ENCODE peak calls at places on chromosomes 13 and 19, in nine cellular contexts. One of them, this sample, is unnamed.

GRCh38 chr13:20546559-20546958 is 20.4 kb upstream of the IFT88 start:
- DNase-seq in HL-60: peak; percentile 60
- DNase-seq in upper lobe of left lung: no peak
- DNase-seq in stomach: no peak
- DNase-seq in sigmoid colon: no peak
- DNase-seq in spleen: no peak
- DNase-seq in breast epithelium: no peak
- DNase-seq in HCT116: no peak
- DNase-seq in GM23338: no peak
- DNase-seq in this sample: no peak

GRCh38 chr19:18408053-18408476 is 10.6 kb upstream of the LRRC25 start:
- DNase-seq in HL-60: peak; percentile 49
- DNase-seq in upper lobe of left lung: peak; percentile 77
- DNase-seq in stomach: peak; percentile 74
- DNase-seq in sigmoid colon: no peak
- DNase-seq in spleen: peak; percentile 84
- DNase-seq in breast epithelium: no peak
- DNase-seq in HCT116: no peak
- DNase-seq in GM23338: peak; percentile 81
- DNase-seq in this sample: no peak

GRCh38 chr19:16382775-16383543 is 58.3 kb downstream of the KLF2 start:
- DNase-seq in HL-60: peak; percentile 69
- DNase-seq in upper lobe of left lung: peak; percentile 79
- DNase-seq in stomach: peak; percentile 82
- DNase-seq in sigmoid colon: peak; percentile 95
- DNase-seq in spleen: peak; percentile 93
- DNase-seq in breast epithelium: peak; percentile 84
- DNase-seq in HCT116: peak; percentile 56
- DNase-seq in GM23338: peak; percentile 91
- DNase-seq in this sample: no peak

GRCh38 chr13:112116187-112116950 is 49.4 kb downstream of the SOX1 start:
- DNase-seq in HL-60: no peak
- DNase-seq in upper lobe of left lung: no peak
- DNase-seq in stomach: peak; percentile 13
- DNase-seq in sigmoid colon: no peak
- DNase-seq in spleen: peak; percentile 47
- DNase-seq in breast epithelium: no peak
- DNase-seq in HCT116: no peak
- DNase-seq in GM23338: no peak
- DNase-seq in this sample: no peak

GRCh38 chr13:62875118-62875640 is 1459.5 kb upstream of the PCDH20 start:
- DNase-seq in HL-60: no peak
- DNase-seq in upper lobe of left lung: no peak
- DNase-seq in stomach: no peak
- DNase-seq in sigmoid colon: no peak
- DNase-seq in spleen: no peak
- DNase-seq in breast epithelium: no peak
- DNase-seq in HCT116: no peak
- DNase-seq in GM23338: no peak
- DNase-seq in this sample: peak; percentile 30

GRCh38 chr19:19591133-19591825 is 27.2 kb downstream of the PBX4 start:
- DNase-seq in HL-60: peak; percentile 76
- DNase-seq in upper lobe of left lung: peak; percentile 77
- DNase-seq in stomach: peak; percentile 53
- DNase-seq in sigmoid colon: no peak
- DNase-seq in spleen: no peak
- DNase-seq in breast epithelium: no peak
- DNase-seq in HCT116: no peak
- DNase-seq in GM23338: peak; percentile 51
- DNase-seq in this sample: peak; percentile 26

GRCh38 chr13:50596776-50597203 is 246.7 kb downstream of the DLEU7 start:
- DNase-seq in HL-60: no peak
- DNase-seq in upper lobe of left lung: no peak
- DNase-seq in stomach: no peak
- DNase-seq in sigmoid colon: no peak
- DNase-seq in spleen: no peak
- DNase-seq in breast epithelium: no peak
- DNase-seq in HCT116: no peak
- DNase-seq in GM23338: no peak
- DNase-seq in this sample: no peak

GRCh38 chr13:28611654-28612131 is 47.2 kb upstream of the POMP start:
- DNase-seq in HL-60: peak; percentile 42
- DNase-seq in upper lobe of left lung: no peak
- DNase-seq in stomach: no peak
- DNase-seq in sigmoid colon: no peak
- DNase-seq in spleen: no peak
- DNase-seq in breast epithelium: no peak
- DNase-seq in HCT116: no peak
- DNase-seq in GM23338: no peak
- DNase-seq in this sample: peak; percentile 24

GRCh38 chr19:13840751-13841338 is 36.1 kb upstream of the NANOS3 start:
- DNase-seq in HL-60: no peak
- DNase-seq in upper lobe of left lung: no peak
- DNase-seq in stomach: no peak
- DNase-seq in sigmoid colon: no peak
- DNase-seq in spleen: peak; percentile 86
- DNase-seq in breast epithelium: no peak
- DNase-seq in HCT116: no peak
- DNase-seq in GM23338: no peak
- DNase-seq in this sample: no peak

GRCh38 chr13:59356607-59357006 is 807.1 kb downstream of the DIAPH3 start:
- DNase-seq in HL-60: peak; percentile 41
- DNase-seq in upper lobe of left lung: peak; percentile 25
- DNase-seq in stomach: no peak
- DNase-seq in sigmoid colon: peak; percentile 88
- DNase-seq in spleen: peak; percentile 84
- DNase-seq in breast epithelium: no peak
- DNase-seq in HCT116: no peak
- DNase-seq in GM23338: no peak
- DNase-seq in this sample: no peak

GRCh38 chr19:3046621-3047306 is 15.5 kb downstream of the TLE5 start:
- DNase-seq in HL-60: no peak
- DNase-seq in upper lobe of left lung: no peak
- DNase-seq in stomach: no peak
- DNase-seq in sigmoid colon: peak; percentile 89
- DNase-seq in spleen: no peak
- DNase-seq in breast epithelium: no peak
- DNase-seq in HCT116: no peak
- DNase-seq in GM23338: peak; percentile 79
- DNase-seq in this sample: peak; percentile 39

GRCh38 chr13:20714161-20714560 is 10.7 kb downstream of the IL17D start:
- DNase-seq in HL-60: no peak
- DNase-seq in upper lobe of left lung: no peak
- DNase-seq in stomach: no peak
- DNase-seq in sigmoid colon: no peak
- DNase-seq in spleen: no peak
- DNase-seq in breast epithelium: no peak
- DNase-seq in HCT116: no peak
- DNase-seq in GM23338: no peak
- DNase-seq in this sample: no peak

GRCh38 chr13:23609414-23610186 is 39.4 kb downstream of the TNFRSF19 start:
- DNase-seq in HL-60: no peak
- DNase-seq in upper lobe of left lung: peak; percentile 55
- DNase-seq in stomach: no peak
- DNase-seq in sigmoid colon: no peak
- DNase-seq in spleen: no peak
- DNase-seq in breast epithelium: no peak
- DNase-seq in HCT116: no peak
- DNase-seq in GM23338: no peak
- DNase-seq in this sample: peak; percentile 53

GRCh38 chr13:26964278-26965057 is 203.9 kb upstream of the GPR12 start:
- DNase-seq in HL-60: no peak
- DNase-seq in upper lobe of left lung: peak; percentile 81
- DNase-seq in stomach: no peak
- DNase-seq in sigmoid colon: no peak
- DNase-seq in spleen: no peak
- DNase-seq in breast epithelium: no peak
- DNase-seq in HCT116: no peak
- DNase-seq in GM23338: peak; percentile 26
- DNase-seq in this sample: no peak

GRCh38 chr13:102504002-102504401 is 92.8 kb upstream of the TPP2 start:
- DNase-seq in HL-60: no peak
- DNase-seq in upper lobe of left lung: no peak
- DNase-seq in stomach: no peak
- DNase-seq in sigmoid colon: no peak
- DNase-seq in spleen: no peak
- DNase-seq in breast epithelium: no peak
- DNase-seq in HCT116: no peak
- DNase-seq in GM23338: no peak
- DNase-seq in this sample: no peak

GRCh38 chr19:23887642-23888041 is 27.0 kb upstream of the ZNF726 start:
- DNase-seq in HL-60: no peak
- DNase-seq in upper lobe of left lung: no peak
- DNase-seq in stomach: peak; percentile 44
- DNase-seq in sigmoid colon: no peak
- DNase-seq in spleen: no peak
- DNase-seq in breast epithelium: no peak
- DNase-seq in HCT116: no peak
- DNase-seq in GM23338: no peak
- DNase-seq in this sample: no peak

GRCh38 chr19:34184880-34185491 is 12.7 kb downstream of the LSM14A start:
- DNase-seq in HL-60: peak; percentile 18
- DNase-seq in upper lobe of left lung: no peak
- DNase-seq in stomach: no peak
- DNase-seq in sigmoid colon: no peak
- DNase-seq in spleen: no peak
- DNase-seq in breast epithelium: no peak
- DNase-seq in HCT116: no peak
- DNase-seq in GM23338: no peak
- DNase-seq in this sample: no peak

GRCh38 chr19:39282021-39282420 is 13.8 kb downstream of the IFNL2 start:
- DNase-seq in HL-60: no peak
- DNase-seq in upper lobe of left lung: no peak
- DNase-seq in stomach: no peak
- DNase-seq in sigmoid colon: no peak
- DNase-seq in spleen: no peak
- DNase-seq in breast epithelium: no peak
- DNase-seq in HCT116: no peak
- DNase-seq in GM23338: no peak
- DNase-seq in this sample: no peak

GRCh38 chr13:112587767-112588489 is at the start of gene TUBGCP3:
- DNase-seq in HL-60: peak; percentile 93
- DNase-seq in upper lobe of left lung: peak; percentile 86
- DNase-seq in stomach: peak; percentile 87
- DNase-seq in sigmoid colon: peak; percentile 92
- DNase-seq in spleen: peak; percentile 97
- DNase-seq in breast epithelium: peak; percentile 80
- DNase-seq in HCT116: peak; percentile 54
- DNase-seq in GM23338: peak; percentile 88
- DNase-seq in this sample: no peak

DNA sequence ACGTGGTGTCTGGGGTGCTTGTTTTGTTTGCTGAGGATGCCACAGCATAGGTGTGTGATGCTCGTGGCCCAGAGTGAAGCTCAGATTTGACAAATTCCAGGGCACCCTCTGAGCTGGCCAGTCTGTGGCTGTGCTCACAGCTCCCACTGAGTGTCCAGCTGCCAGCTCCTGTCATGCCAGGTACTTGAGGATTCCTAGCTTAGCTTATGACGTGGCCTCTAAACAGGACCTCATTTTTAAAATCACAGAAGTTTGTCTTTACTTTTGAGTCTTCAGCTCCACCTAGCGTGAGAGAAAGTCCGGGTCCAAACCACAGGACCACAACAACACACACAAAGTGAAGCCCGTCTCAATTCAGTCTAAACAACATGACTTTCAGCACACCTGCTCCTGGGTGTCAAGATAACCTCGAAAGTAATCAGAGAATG is 117.3 kb downstream of the RAB20 start:
- DNase-seq in HL-60: no peak
- DNase-seq in upper lobe of left lung: no peak
- DNase-seq in stomach: no peak
- DNase-seq in sigmoid colon: peak; percentile 83
- DNase-seq in spleen: no peak
- DNase-seq in breast epithelium: no peak
- DNase-seq in HCT116: peak; percentile 8
- DNase-seq in GM23338: no peak
- DNase-seq in this sample: no peak
- TF ChIP-seq POLR2AphosphoS5 in HL-60: no peak
- TF ChIP-seq POLR2AphosphoS5 in upper lobe of left lung: no peak
- TF ChIP-seq POLR2AphosphoS5 in stomach: no peak
- TF ChIP-seq POLR2AphosphoS5 in sigmoid colon: peak; percentile 64
- TF ChIP-seq POLR2AphosphoS5 in spleen: no peak
- TF ChIP-seq POLR2AphosphoS5 in breast epithelium: no peak
- TF ChIP-seq POLR2AphosphoS5 in HCT116: no peak
- TF ChIP-seq POLR2AphosphoS5 in GM23338: no peak
- TF ChIP-seq POLR2AphosphoS5 in this sample: no peak

GRCh38 chr19:10027158-10027997 is 14.1 kb downstream of the RDH8 start:
- DNase-seq in HL-60: peak; percentile 79
- DNase-seq in upper lobe of left lung: peak; percentile 91
- DNase-seq in stomach: peak; percentile 97
- DNase-seq in sigmoid colon: peak; percentile 98
- DNase-seq in spleen: peak; percentile 94
- DNase-seq in breast epithelium: peak; percentile 97
- DNase-seq in HCT116: peak; percentile 90
- DNase-seq in GM23338: peak; percentile 98
- DNase-seq in this sample: no peak
- TF ChIP-seq POLR2AphosphoS5 in HL-60: no peak
- TF ChIP-seq POLR2AphosphoS5 in upper lobe of left lung: peak; percentile 47
- TF ChIP-seq POLR2AphosphoS5 in stomach: peak; percentile 43
- TF ChIP-seq POLR2AphosphoS5 in sigmoid colon: peak; percentile 60
- TF ChIP-seq POLR2AphosphoS5 in spleen: peak; percentile 76
- TF ChIP-seq POLR2AphosphoS5 in breast epithelium: peak; percentile 80
- TF ChIP-seq POLR2AphosphoS5 in HCT116: peak; percentile 34
- TF ChIP-seq POLR2AphosphoS5 in GM23338: no peak
- TF ChIP-seq POLR2AphosphoS5 in this sample: peak; percentile 37

GRCh38 chr19:6530385-6531162 is at the start of gene TNFSF9:
- DNase-seq in HL-60: peak; percentile 82
- DNase-seq in upper lobe of left lung: peak; percentile 94
- DNase-seq in stomach: peak; percentile 89
- DNase-seq in sigmoid colon: peak; percentile 95
- DNase-seq in spleen: peak; percentile 95
- DNase-seq in breast epithelium: peak; percentile 82
- DNase-seq in HCT116: peak; percentile 70
- DNase-seq in GM23338: peak; percentile 87
- DNase-seq in this sample: peak; percentile 72
- TF ChIP-seq POLR2AphosphoS5 in HL-60: peak; percentile 45
- TF ChIP-seq POLR2AphosphoS5 in upper lobe of left lung: peak; percentile 97
- TF ChIP-seq POLR2AphosphoS5 in stomach: peak; percentile 75
- TF ChIP-seq POLR2AphosphoS5 in sigmoid colon: peak; percentile 95
- TF ChIP-seq POLR2AphosphoS5 in spleen: peak; percentile 90
- TF ChIP-seq POLR2AphosphoS5 in breast epithelium: no peak
- TF ChIP-seq POLR2AphosphoS5 in HCT116: peak; percentile 100
- TF ChIP-seq POLR2AphosphoS5 in GM23338: peak; percentile 60
- TF ChIP-seq POLR2AphosphoS5 in this sample: peak; percentile 98

GRCh38 chr13:77494226-77494625 is 41.3 kb upstream of the SCEL start:
- DNase-seq in HL-60: no peak
- DNase-seq in upper lobe of left lung: no peak
- DNase-seq in stomach: no peak
- DNase-seq in sigmoid colon: no peak
- DNase-seq in spleen: no peak
- DNase-seq in breast epithelium: no peak
- DNase-seq in HCT116: no peak
- DNase-seq in GM23338: no peak
- DNase-seq in this sample: no peak

GRCh38 chr13:77489566-77490337 is 45.8 kb upstream of the SCEL start:
- DNase-seq in HL-60: no peak
- DNase-seq in upper lobe of left lung: no peak
- DNase-seq in stomach: no peak
- DNase-seq in sigmoid colon: no peak
- DNase-seq in spleen: no peak
- DNase-seq in breast epithelium: no peak
- DNase-seq in HCT116: no peak
- DNase-seq in GM23338: peak; percentile 17
- DNase-seq in this sample: no peak

GRCh38 chr13:77492982-77493381 is 42.5 kb upstream of the SCEL start:
- DNase-seq in HL-60: peak; percentile 34
- DNase-seq in upper lobe of left lung: no peak
- DNase-seq in stomach: no peak
- DNase-seq in sigmoid colon: no peak
- DNase-seq in spleen: no peak
- DNase-seq in breast epithelium: no peak
- DNase-seq in HCT116: peak; percentile 23
- DNase-seq in GM23338: no peak
- DNase-seq in this sample: no peak
- TF ChIP-seq POLR2AphosphoS5 in HL-60: no peak
- TF ChIP-seq POLR2AphosphoS5 in upper lobe of left lung: no peak
- TF ChIP-seq POLR2AphosphoS5 in stomach: no peak
- TF ChIP-seq POLR2AphosphoS5 in sigmoid colon: no peak
- TF ChIP-seq POLR2AphosphoS5 in spleen: no peak
- TF ChIP-seq POLR2AphosphoS5 in breast epithelium: no peak
- TF ChIP-seq POLR2AphosphoS5 in HCT116: no peak
- TF ChIP-seq POLR2AphosphoS5 in GM23338: no peak
- TF ChIP-seq POLR2AphosphoS5 in this sample: peak; percentile 28

This sample was measured in SK-N-MC.